ENCODE peak calls at places on chromosome 16, in six cellular contexts. One of them, this sample, is unnamed.

GRCh38 chr16:22206847-22207714 is 1.0 kb downstream of the EEF2K start:
- DNase-seq in stimulated activated CD8-positive, alpha-beta memory T cell treated with anti-CD3 and anti-CD28 coated beads, Interleukin-12 subunit alpha, Interleukin-12 subunit beta, amount 100 ng/mL, for 1 hour: no peak
- DNase-seq in heart right ventricle: peak
- DNase-seq in stomach: peak
- DNase-seq in EL: peak
- DNase-seq in erythroblast: peak
- DNase-seq in this sample: peak

GRCh38 chr16:88376835-88377726 is 5.7 kb upstream of the ZNF469 start:
- DNase-seq in heart right ventricle: no peak
- DNase-seq in EL: peak
- DNase-seq in erythroblast: no peak
- DNase-seq in stomach: no peak
- DNase-seq in stimulated activated CD8-positive, alpha-beta memory T cell treated with anti-CD3 and anti-CD28 coated beads, Interleukin-12 subunit alpha, Interleukin-12 subunit beta, amount 100 ng/mL, for 1 hour: no peak
- DNase-seq in this sample: no peak

GRCh38 chr16:89670496-89671431 is 13.1 kb downstream of the SPATA33 start:
- DNase-seq in stimulated activated CD8-positive, alpha-beta memory T cell treated with anti-CD3 and anti-CD28 coated beads, Interleukin-12 subunit alpha, Interleukin-12 subunit beta, amount 100 ng/mL, for 1 hour: no peak
- DNase-seq in heart right ventricle: no peak
- DNase-seq in stomach: no peak
- DNase-seq in erythroblast: no peak
- DNase-seq in EL: peak
- DNase-seq in this sample: no peak

GRCh38 chr16:53080345-53081031 is 25.7 kb downstream of the CHD9 start:
- DNase-seq in EL: peak
- DNase-seq in stomach: no peak
- DNase-seq in erythroblast: no peak
- DNase-seq in stimulated activated CD8-positive, alpha-beta memory T cell treated with anti-CD3 and anti-CD28 coated beads, Interleukin-12 subunit alpha, Interleukin-12 subunit beta, amount 100 ng/mL, for 1 hour: no peak
- DNase-seq in heart right ventricle: peak
- DNase-seq in this sample: peak

GRCh38 chr16:84166796-84167695 is 19.8 kb downstream of the TAF1C start:
- DNase-seq in stomach: no peak
- DNase-seq in stimulated activated CD8-positive, alpha-beta memory T cell treated with anti-CD3 and anti-CD28 coated beads, Interleukin-12 subunit alpha, Interleukin-12 subunit beta, amount 100 ng/mL, for 1 hour: no peak
- DNase-seq in EL: no peak
- DNase-seq in heart right ventricle: no peak
- DNase-seq in erythroblast: no peak
- DNase-seq in this sample: no peak

GRCh38 chr16:49407873-49408565 is 34.4 kb downstream of the C16orf78 start:
- DNase-seq in stomach: peak
- DNase-seq in heart right ventricle: peak
- DNase-seq in erythroblast: peak
- DNase-seq in EL: peak
- DNase-seq in stimulated activated CD8-positive, alpha-beta memory T cell treated with anti-CD3 and anti-CD28 coated beads, Interleukin-12 subunit alpha, Interleukin-12 subunit beta, amount 100 ng/mL, for 1 hour: peak
- DNase-seq in this sample: peak

GRCh38 chr16:84501077-84501735 is 3.3 kb downstream of the MEAK7 start:
- DNase-seq in stimulated activated CD8-positive, alpha-beta memory T cell treated with anti-CD3 and anti-CD28 coated beads, Interleukin-12 subunit alpha, Interleukin-12 subunit beta, amount 100 ng/mL, for 1 hour: no peak
- DNase-seq in heart right ventricle: no peak
- DNase-seq in EL: peak
- DNase-seq in stomach: no peak
- DNase-seq in erythroblast: no peak
- DNase-seq in this sample: no peak

GRCh38 chr16:31085371-31085770 is 3.4 kb downstream of the PRSS53 start:
- DNase-seq in erythroblast: no peak
- DNase-seq in EL: no peak
- DNase-seq in stomach: no peak
- DNase-seq in heart right ventricle: no peak
- DNase-seq in stimulated activated CD8-positive, alpha-beta memory T cell treated with anti-CD3 and anti-CD28 coated beads, Interleukin-12 subunit alpha, Interleukin-12 subunit beta, amount 100 ng/mL, for 1 hour: no peak
- DNase-seq in this sample: no peak

GRCh38 chr16:69566437-69567030 is 768 bp downstream of the NFAT5 start:
- DNase-seq in erythroblast: peak
- DNase-seq in heart right ventricle: peak
- DNase-seq in stomach: peak
- DNase-seq in EL: peak
- DNase-seq in stimulated activated CD8-positive, alpha-beta memory T cell treated with anti-CD3 and anti-CD28 coated beads, Interleukin-12 subunit alpha, Interleukin-12 subunit beta, amount 100 ng/mL, for 1 hour: no peak
- DNase-seq in this sample: peak

GRCh38 chr16:9275386-9275785 is 183.9 kb downstream of the HAPSTR1 start:
- DNase-seq in stomach: no peak
- DNase-seq in stimulated activated CD8-positive, alpha-beta memory T cell treated with anti-CD3 and anti-CD28 coated beads, Interleukin-12 subunit alpha, Interleukin-12 subunit beta, amount 100 ng/mL, for 1 hour: no peak
- DNase-seq in EL: no peak
- DNase-seq in erythroblast: no peak
- DNase-seq in heart right ventricle: no peak
- DNase-seq in this sample: no peak

GRCh38 chr16:52435573-52435972 is 111.4 kb downstream of the TOX3 start:
- DNase-seq in heart right ventricle: no peak
- DNase-seq in EL: no peak
- DNase-seq in erythroblast: no peak
- DNase-seq in stomach: no peak
- DNase-seq in stimulated activated CD8-positive, alpha-beta memory T cell treated with anti-CD3 and anti-CD28 coated beads, Interleukin-12 subunit alpha, Interleukin-12 subunit beta, amount 100 ng/mL, for 1 hour: no peak
- DNase-seq in this sample: no peak

GRCh38 chr16:11034005-11034404 is 89.6 kb downstream of the CLEC16A start:
- DNase-seq in heart right ventricle: peak
- DNase-seq in stomach: no peak
- DNase-seq in erythroblast: no peak
- DNase-seq in stimulated activated CD8-positive, alpha-beta memory T cell treated with anti-CD3 and anti-CD28 coated beads, Interleukin-12 subunit alpha, Interleukin-12 subunit beta, amount 100 ng/mL, for 1 hour: no peak
- DNase-seq in EL: peak
- DNase-seq in this sample: peak

GRCh38 chr16:66486773-66487579 is 59.9 kb downstream of the BEAN1 start:
- DNase-seq in stimulated activated CD8-positive, alpha-beta memory T cell treated with anti-CD3 and anti-CD28 coated beads, Interleukin-12 subunit alpha, Interleukin-12 subunit beta, amount 100 ng/mL, for 1 hour: no peak
- DNase-seq in erythroblast: no peak
- DNase-seq in EL: peak
- DNase-seq in heart right ventricle: peak
- DNase-seq in stomach: peak
- DNase-seq in this sample: no peak

GRCh38 chr16:57904101-57904500 is 66.8 kb downstream of the CNGB1 start:
- DNase-seq in EL: no peak
- DNase-seq in stomach: no peak
- DNase-seq in stimulated activated CD8-positive, alpha-beta memory T cell treated with anti-CD3 and anti-CD28 coated beads, Interleukin-12 subunit alpha, Interleukin-12 subunit beta, amount 100 ng/mL, for 1 hour: no peak
- DNase-seq in erythroblast: no peak
- DNase-seq in heart right ventricle: no peak
- DNase-seq in this sample: no peak

GRCh38 chr16:4190086-4190485 is 51.8 kb downstream of the SRL start:
- DNase-seq in heart right ventricle: no peak
- DNase-seq in stomach: no peak
- DNase-seq in stimulated activated CD8-positive, alpha-beta memory T cell treated with anti-CD3 and anti-CD28 coated beads, Interleukin-12 subunit alpha, Interleukin-12 subunit beta, amount 100 ng/mL, for 1 hour: no peak
- DNase-seq in erythroblast: no peak
- DNase-seq in EL: no peak
- DNase-seq in this sample: no peak

GRCh38 chr16:57758331-57759117 is 23.0 kb downstream of the KATNB1 start:
- DNase-seq in erythroblast: no peak
- DNase-seq in heart right ventricle: no peak
- DNase-seq in EL: no peak
- DNase-seq in stimulated activated CD8-positive, alpha-beta memory T cell treated with anti-CD3 and anti-CD28 coated beads, Interleukin-12 subunit alpha, Interleukin-12 subunit beta, amount 100 ng/mL, for 1 hour: no peak
- DNase-seq in stomach: no peak
- DNase-seq in this sample: no peak

GRCh38 chr16:24826817-24827566 is 18.8 kb upstream of the SLC5A11 start:
- DNase-seq in stomach: no peak
- DNase-seq in erythroblast: no peak
- DNase-seq in EL: no peak
- DNase-seq in heart right ventricle: no peak
- DNase-seq in stimulated activated CD8-positive, alpha-beta memory T cell treated with anti-CD3 and anti-CD28 coated beads, Interleukin-12 subunit alpha, Interleukin-12 subunit beta, amount 100 ng/mL, for 1 hour: no peak
- DNase-seq in this sample: no peak

GRCh38 chr16:48556210-48556912 is 53.6 kb downstream of the N4BP1 start:
- DNase-seq in heart right ventricle: no peak
- DNase-seq in erythroblast: no peak
- DNase-seq in stimulated activated CD8-positive, alpha-beta memory T cell treated with anti-CD3 and anti-CD28 coated beads, Interleukin-12 subunit alpha, Interleukin-12 subunit beta, amount 100 ng/mL, for 1 hour: no peak
- DNase-seq in stomach: no peak
- DNase-seq in EL: no peak
- DNase-seq in this sample: no peak

This sample was measured in tibial nerve.